ENCODE peak calls at places on chromosomes 2 and 18, in eight cellular contexts. One of them, this sample, is unnamed.

GRCh38 chr2:11669454-11670291 is at the start of gene NTSR2:
- DNase-seq in A549: peak
- DNase-seq in NT2/D1: peak
- DNase-seq in mucosa of descending colon: peak
- DNase-seq in HCT116: no peak
- DNase-seq in pancreas: peak
- DNase-seq in fibroblast of pulmonary artery: peak
- DNase-seq in ovary: peak
- DNase-seq in this sample: no peak

GRCh38 chr2:239462671-239463506 is 62.1 kb upstream of the HDAC4 start:
- DNase-seq in HCT116: no peak
- DNase-seq in ovary: peak
- DNase-seq in mucosa of descending colon: no peak
- DNase-seq in pancreas: no peak
- DNase-seq in fibroblast of pulmonary artery: no peak
- DNase-seq in NT2/D1: no peak
- DNase-seq in A549: no peak
- DNase-seq in this sample: no peak

GRCh38 chr2:65666156-65666725 is 233.8 kb upstream of the SPRED2 start:
- DNase-seq in pancreas: no peak
- DNase-seq in NT2/D1: no peak
- DNase-seq in ovary: no peak
- DNase-seq in mucosa of descending colon: no peak
- DNase-seq in fibroblast of pulmonary artery: peak
- DNase-seq in A549: no peak
- DNase-seq in HCT116: no peak
- DNase-seq in this sample: peak

GRCh38 chr2:201746551-201746950 is 34.2 kb downstream of the ALS2 start:
- DNase-seq in fibroblast of pulmonary artery: no peak
- DNase-seq in mucosa of descending colon: no peak
- DNase-seq in ovary: no peak
- DNase-seq in pancreas: no peak
- DNase-seq in HCT116: no peak
- DNase-seq in A549: no peak
- DNase-seq in NT2/D1: no peak
- DNase-seq in this sample: no peak

GRCh38 chr18:80140455-80140985 is 31.5 kb downstream of the ADNP2 start:
- DNase-seq in fibroblast of pulmonary artery: no peak
- DNase-seq in A549: no peak
- DNase-seq in NT2/D1: no peak
- DNase-seq in pancreas: no peak
- DNase-seq in HCT116: no peak
- DNase-seq in ovary: no peak
- DNase-seq in mucosa of descending colon: no peak
- DNase-seq in this sample: no peak

GRCh38 chr18:45155526-45155925 is 459.8 kb upstream of the SLC14A2 start:
- DNase-seq in mucosa of descending colon: no peak
- DNase-seq in NT2/D1: no peak
- DNase-seq in HCT116: no peak
- DNase-seq in pancreas: no peak
- DNase-seq in ovary: no peak
- DNase-seq in A549: no peak
- DNase-seq in fibroblast of pulmonary artery: no peak
- DNase-seq in this sample: no peak

GRCh38 chr2:117851969-117852368 is 37.5 kb downstream of the DDX18 start:
- DNase-seq in HCT116: no peak
- DNase-seq in pancreas: no peak
- DNase-seq in ovary: no peak
- DNase-seq in NT2/D1: no peak
- DNase-seq in mucosa of descending colon: no peak
- DNase-seq in A549: no peak
- DNase-seq in fibroblast of pulmonary artery: no peak
- DNase-seq in this sample: no peak

GRCh38 chr2:42840760-42841159 is 48.4 kb upstream of the HAAO start:
- DNase-seq in ovary: peak
- DNase-seq in A549: no peak
- DNase-seq in HCT116: no peak
- DNase-seq in NT2/D1: no peak
- DNase-seq in mucosa of descending colon: no peak
- DNase-seq in pancreas: no peak
- DNase-seq in fibroblast of pulmonary artery: no peak
- DNase-seq in this sample: no peak

GRCh38 chr2:127704641-127705243 is 3.4 kb downstream of the SFT2D3 start:
- DNase-seq in ovary: no peak
- DNase-seq in NT2/D1: no peak
- DNase-seq in A549: no peak
- DNase-seq in fibroblast of pulmonary artery: no peak
- DNase-seq in HCT116: no peak
- DNase-seq in pancreas: no peak
- DNase-seq in mucosa of descending colon: no peak
- DNase-seq in this sample: no peak

GRCh38 chr18:9810216-9810804 is 75.5 kb upstream of the TXNDC2 start:
- DNase-seq in pancreas: no peak
- DNase-seq in ovary: no peak
- DNase-seq in fibroblast of pulmonary artery: no peak
- DNase-seq in mucosa of descending colon: no peak
- DNase-seq in NT2/D1: no peak
- DNase-seq in A549: no peak
- DNase-seq in HCT116: no peak
- DNase-seq in this sample: no peak

GRCh38 chr2:68565858-68566257 is 77.5 kb upstream of the PROKR1 start:
- DNase-seq in pancreas: no peak
- DNase-seq in fibroblast of pulmonary artery: peak
- DNase-seq in HCT116: no peak
- DNase-seq in ovary: no peak
- DNase-seq in NT2/D1: no peak
- DNase-seq in A549: peak
- DNase-seq in mucosa of descending colon: no peak
- DNase-seq in this sample: peak

GRCh38 chr2:238294393-238295143 is 6.2 kb upstream of the PER2 start:
- DNase-seq in HCT116: no peak
- DNase-seq in fibroblast of pulmonary artery: no peak
- DNase-seq in ovary: no peak
- DNase-seq in pancreas: no peak
- DNase-seq in mucosa of descending colon: peak
- DNase-seq in NT2/D1: no peak
- DNase-seq in A549: no peak
- DNase-seq in this sample: no peak

GRCh38 chr2:240473211-240473610 is 37.7 kb downstream of the GPC1 start:
- DNase-seq in HCT116: no peak
- DNase-seq in NT2/D1: no peak
- DNase-seq in mucosa of descending colon: no peak
- DNase-seq in ovary: no peak
- DNase-seq in fibroblast of pulmonary artery: no peak
- DNase-seq in A549: no peak
- DNase-seq in pancreas: no peak
- DNase-seq in this sample: no peak

GRCh38 chr2:71749671-71750101 is 296.3 kb downstream of the DYSF start:
- DNase-seq in HCT116: no peak
- DNase-seq in mucosa of descending colon: no peak
- DNase-seq in A549: no peak
- DNase-seq in NT2/D1: no peak
- DNase-seq in fibroblast of pulmonary artery: no peak
- DNase-seq in pancreas: no peak
- DNase-seq in ovary: no peak
- DNase-seq in this sample: no peak

GRCh38 chr2:127398239-127398590 is 10.4 kb upstream of the MAP3K2 start:
- DNase-seq in A549: peak
- DNase-seq in pancreas: peak
- DNase-seq in mucosa of descending colon: peak
- DNase-seq in HCT116: peak
- DNase-seq in ovary: no peak
- DNase-seq in fibroblast of pulmonary artery: peak
- DNase-seq in NT2/D1: no peak
- DNase-seq in this sample: peak

GRCh38 chr18:5890606-5891360 is 4.5 kb downstream of the TMEM200C start:
- DNase-seq in HCT116: no peak
- DNase-seq in ovary: peak
- DNase-seq in mucosa of descending colon: peak
- DNase-seq in A549: peak
- DNase-seq in NT2/D1: no peak
- DNase-seq in fibroblast of pulmonary artery: peak
- DNase-seq in pancreas: peak
- DNase-seq in this sample: no peak

GRCh38 chr18:42458226-42458625 is 503.2 kb downstream of the PIK3C3 start:
- DNase-seq in NT2/D1: no peak
- DNase-seq in A549: no peak
- DNase-seq in mucosa of descending colon: no peak
- DNase-seq in ovary: no peak
- DNase-seq in fibroblast of pulmonary artery: no peak
- DNase-seq in HCT116: no peak
- DNase-seq in pancreas: no peak
- DNase-seq in this sample: no peak

GRCh38 chr2:232588680-232589585 is 38.4 kb downstream of the EIF4E2 start:
- DNase-seq in pancreas: peak
- DNase-seq in ovary: peak
- DNase-seq in mucosa of descending colon: peak
- DNase-seq in fibroblast of pulmonary artery: peak
- DNase-seq in A549: peak
- DNase-seq in HCT116: no peak
- DNase-seq in NT2/D1: no peak
- DNase-seq in this sample: peak

GRCh38 chr2:109722026-109722425 is 72.1 kb upstream of the RGPD5 start:
- DNase-seq in HCT116: no peak
- DNase-seq in pancreas: peak
- DNase-seq in fibroblast of pulmonary artery: no peak
- DNase-seq in A549: no peak
- DNase-seq in mucosa of descending colon: no peak
- DNase-seq in ovary: peak
- DNase-seq in NT2/D1: no peak
- DNase-seq in this sample: no peak

GRCh38 chr2:238761802-238762373 is 86.0 kb upstream of the TWIST2 start:
- DNase-seq in pancreas: no peak
- DNase-seq in A549: no peak
- DNase-seq in ovary: no peak
- DNase-seq in HCT116: no peak
- DNase-seq in mucosa of descending colon: no peak
- DNase-seq in fibroblast of pulmonary artery: peak
- DNase-seq in NT2/D1: no peak
- DNase-seq in this sample: no peak

GRCh38 chr2:88500691-88501090 is 48.2 kb upstream of the FOXI3 start:
- DNase-seq in ovary: no peak
- DNase-seq in pancreas: no peak
- DNase-seq in mucosa of descending colon: no peak
- DNase-seq in HCT116: no peak
- DNase-seq in A549: peak
- DNase-seq in NT2/D1: no peak
- DNase-seq in fibroblast of pulmonary artery: no peak
- DNase-seq in this sample: no peak

GRCh38 chr2:6524678-6525367 is 340.9 kb downstream of the CMPK2 start:
- DNase-seq in A549: no peak
- DNase-seq in pancreas: peak
- DNase-seq in fibroblast of pulmonary artery: no peak
- DNase-seq in HCT116: no peak
- DNase-seq in NT2/D1: no peak
- DNase-seq in mucosa of descending colon: no peak
- DNase-seq in ovary: no peak
- DNase-seq in this sample: peak

GRCh38 chr2:156465573-156465972 is 29.4 kb downstream of the GPD2 start:
- DNase-seq in NT2/D1: no peak
- DNase-seq in pancreas: no peak
- DNase-seq in HCT116: no peak
- DNase-seq in mucosa of descending colon: no peak
- DNase-seq in fibroblast of pulmonary artery: no peak
- DNase-seq in A549: no peak
- DNase-seq in ovary: no peak
- DNase-seq in this sample: no peak

GRCh38 chr2:38748391-38748790 is 2.8 kb downstream of the SRSF7 start:
- DNase-seq in ovary: no peak
- DNase-seq in mucosa of descending colon: no peak
- DNase-seq in pancreas: no peak
- DNase-seq in fibroblast of pulmonary artery: no peak
- DNase-seq in A549: no peak
- DNase-seq in HCT116: no peak
- DNase-seq in NT2/D1: no peak
- DNase-seq in this sample: no peak
- H3K4me3 ChIP-seq in ovary: no peak
- H3K4me3 ChIP-seq in mucosa of descending colon: no peak
- H3K4me3 ChIP-seq in pancreas: no peak
- H3K4me3 ChIP-seq in fibroblast of pulmonary artery: no peak
- H3K4me3 ChIP-seq in A549: peak
- H3K4me3 ChIP-seq in HCT116: no peak
- H3K4me3 ChIP-seq in NT2/D1: no peak
- H3K4me3 ChIP-seq in this sample: peak

GRCh38 chr2:48567671-48568070 is 37.7 kb downstream of the STON1 start:
- DNase-seq in HCT116: no peak
- DNase-seq in fibroblast of pulmonary artery: peak
- DNase-seq in NT2/D1: no peak
- DNase-seq in A549: no peak
- DNase-seq in pancreas: no peak
- DNase-seq in mucosa of descending colon: no peak
- DNase-seq in ovary: no peak
- DNase-seq in this sample: no peak

GRCh38 chr2:48568551-48568950 is 38.6 kb downstream of the STON1 start:
- DNase-seq in HCT116: no peak
- DNase-seq in A549: no peak
- DNase-seq in pancreas: no peak
- DNase-seq in NT2/D1: no peak
- DNase-seq in mucosa of descending colon: no peak
- DNase-seq in ovary: no peak
- DNase-seq in fibroblast of pulmonary artery: peak
- DNase-seq in this sample: no peak

GRCh38 chr2:48562281-48562680 is 32.3 kb downstream of the STON1 start:
- DNase-seq in NT2/D1: no peak
- DNase-seq in fibroblast of pulmonary artery: no peak
- DNase-seq in pancreas: no peak
- DNase-seq in ovary: no peak
- DNase-seq in A549: no peak
- DNase-seq in mucosa of descending colon: no peak
- DNase-seq in HCT116: no peak
- DNase-seq in this sample: no peak

GRCh38 chr2:48569433-48569832 is 39.5 kb downstream of the STON1 start:
- DNase-seq in HCT116: no peak
- DNase-seq in pancreas: no peak
- DNase-seq in ovary: no peak
- DNase-seq in A549: no peak
- DNase-seq in fibroblast of pulmonary artery: peak
- DNase-seq in NT2/D1: no peak
- DNase-seq in mucosa of descending colon: no peak
- DNase-seq in this sample: no peak

GRCh38 chr2:48566582-48566981 is 36.6 kb downstream of the STON1 start:
- DNase-seq in pancreas: peak
- DNase-seq in NT2/D1: no peak
- DNase-seq in fibroblast of pulmonary artery: peak
- DNase-seq in HCT116: no peak
- DNase-seq in ovary: no peak
- DNase-seq in mucosa of descending colon: no peak
- DNase-seq in A549: peak
- DNase-seq in this sample: peak
- H3K4me3 ChIP-seq in pancreas: no peak
- H3K4me3 ChIP-seq in NT2/D1: no peak
- H3K4me3 ChIP-seq in fibroblast of pulmonary artery: no peak
- H3K4me3 ChIP-seq in HCT116: no peak
- H3K4me3 ChIP-seq in ovary: no peak
- H3K4me3 ChIP-seq in mucosa of descending colon: no peak
- H3K4me3 ChIP-seq in A549: no peak
- H3K4me3 ChIP-seq in this sample: no peak

GRCh38 chr2:74673821-74674528 is 19.9 kb downstream of the SEMA4F start:
- DNase-seq in pancreas: no peak
- DNase-seq in A549: no peak
- DNase-seq in HCT116: no peak
- DNase-seq in ovary: no peak
- DNase-seq in mucosa of descending colon: no peak
- DNase-seq in NT2/D1: no peak
- DNase-seq in fibroblast of pulmonary artery: no peak
- DNase-seq in this sample: no peak
- H3K4me3 ChIP-seq in pancreas: no peak
- H3K4me3 ChIP-seq in A549: no peak
- H3K4me3 ChIP-seq in HCT116: no peak
- H3K4me3 ChIP-seq in ovary: no peak
- H3K4me3 ChIP-seq in mucosa of descending colon: no peak
- H3K4me3 ChIP-seq in NT2/D1: no peak
- H3K4me3 ChIP-seq in fibroblast of pulmonary artery: no peak
- H3K4me3 ChIP-seq in this sample: no peak

GRCh38 chr18:58046794-58047555 is 2.9 kb downstream of the NEDD4L start:
- DNase-seq in mucosa of descending colon: no peak
- DNase-seq in pancreas: no peak
- DNase-seq in A549: no peak
- DNase-seq in NT2/D1: no peak
- DNase-seq in HCT116: no peak
- DNase-seq in ovary: no peak
- DNase-seq in fibroblast of pulmonary artery: no peak
- DNase-seq in this sample: no peak
- H3K4me3 ChIP-seq in mucosa of descending colon: no peak
- H3K4me3 ChIP-seq in pancreas: peak
- H3K4me3 ChIP-seq in A549: peak
- H3K4me3 ChIP-seq in NT2/D1: no peak
- H3K4me3 ChIP-seq in HCT116: no peak
- H3K4me3 ChIP-seq in ovary: no peak
- H3K4me3 ChIP-seq in fibroblast of pulmonary artery: no peak
- H3K4me3 ChIP-seq in this sample: no peak

This sample was measured in HFF-Myc.